ENCODE peak calls at places on chromosomes 16 and 17, in eight cellular contexts. L, N, E, R, W, P, M and Y are unnamed samples.

GRCh38 chr17:63831505-63831904 is 4.0 kb upstream of the FTSJ3 start:
- DNase-seq in N (no peak), W (no peak), M (no peak), R (no peak), L (no peak), E (no peak), P (no peak), Y (no peak)

GRCh38 chr17:65455972-65456343 is 105.5 kb downstream of the AXIN2 start:
- DNase-seq in L (no peak), N (peak; percentile 1), E (no peak), M (peak; percentile 35), R (peak; percentile 21), W (no peak), P (peak; percentile 61), Y (no peak)

GRCh38 chr16:25501530-25502255 is 190.1 kb upstream of the HS3ST4 start:
- DNase-seq in L (no peak), E (no peak), R (no peak), W (no peak), P (no peak), N (no peak), M (no peak), Y (no peak)

GRCh38 chr17:43935926-43936261 is 6.4 kb downstream of the PPY start:
- DNase-seq in E (no peak), M (no peak), L (no peak), R (no peak), N (no peak), P (no peak), W (no peak), Y (no peak)

GRCh38 chr16:70407811-70408274 is 31.1 kb downstream of the ST3GAL2 start:
- DNase-seq in P (no peak), W (no peak), E (no peak), M (no peak), L (no peak), R (no peak), N (no peak), Y (no peak)

GRCh38 chr16:71712501-71712900 is 12.0 kb downstream of the PHLPP2 start:
- DNase-seq in L (no peak), W (no peak), E (no peak), R (no peak), N (no peak), P (no peak), M (no peak), Y (no peak)

GRCh38 chr17:79019260-79019630 is 4.7 kb upstream of the C1QTNF1 start:
- DNase-seq in M (no peak), N (no peak), W (no peak), E (no peak), R (no peak), P (no peak), L (no peak), Y (no peak)

GRCh38 chr17:17573912-17574311 is 17.6 kb downstream of the PEMT start:
- DNase-seq in P (no peak), M (no peak), R (no peak), W (no peak), E (no peak), N (no peak), L (no peak), Y (no peak)

GRCh38 chr17:29577778-29578211 is 9.3 kb downstream of the TP53I13 start:
- DNase-seq in W (no peak), E (no peak), N (peak; percentile 12), P (no peak), R (no peak), M (no peak), L (peak; percentile 24), Y (no peak)

GRCh38 chr17:28482551-28483199 is 9.2 kb downstream of the SLC13A2 start:
- DNase-seq in E (no peak), W (no peak), R (no peak), M (peak; percentile 87), N (no peak), L (no peak), P (no peak), Y (no peak)

GRCh38 chr17:358491-359133 is 6.0 kb upstream of the RPH3AL start:
- DNase-seq in W (no peak), L (no peak), E (no peak), P (no peak), N (no peak), R (no peak), M (no peak), Y (no peak)

GRCh38 chr17:81329279-81329926 is 34.3 kb upstream of the SLC38A10 start:
- DNase-seq in M (peak; percentile 94), W (peak; percentile 97), P (peak; percentile 98), R (peak; percentile 73), L (peak; percentile 91), E (peak; percentile 97), N (peak; percentile 92), Y (peak; percentile 54)

GRCh38 chr17:77541995-77542394 is 401.2 kb downstream of the SEC14L1 start:
- DNase-seq in M (no peak), L (no peak), W (no peak), N (no peak), P (no peak), E (no peak), R (no peak), Y (no peak)

GRCh38 chr17:76071497-76072148 is 694 bp downstream of the SRP68 start:
- DNase-seq in W (no peak), E (no peak), L (no peak), M (no peak), N (no peak), R (no peak), P (no peak), Y (peak; percentile 37)

GRCh38 chr17:75105269-75106080 is 4.3 kb upstream of the ARMC7 start:
- DNase-seq in M (peak; percentile 77), P (peak; percentile 74), W (no peak), R (peak; percentile 75), L (peak; percentile 77), N (peak; percentile 40), E (peak; percentile 76), Y (peak; percentile 55)

GRCh38 chr17:77436058-77436442 is 295.3 kb downstream of the SEC14L1 start:
- DNase-seq in P (no peak), M (no peak), N (peak; percentile 69), R (no peak), W (no peak), L (no peak), E (peak; percentile 89), Y (no peak)

GRCh38 chr16:17312100-17312732 is 158.5 kb downstream of the XYLT1 start:
- DNase-seq in W (peak; percentile 94), N (no peak), L (peak; percentile 44), E (no peak), R (peak; percentile 76), M (peak; percentile 89), P (no peak), Y (no peak)

GRCh38 chr17:40564195-40564882 is 933 bp downstream of the CCR7 start:
- DNase-seq in P (no peak), L (no peak), E (no peak), W (no peak), N (no peak), M (no peak), R (no peak), Y (no peak)

GRCh38 chr17:72338847-72339790 is 218.3 kb downstream of the SOX9 start:
- DNase-seq in L (peak; percentile 97), W (no peak), E (peak; percentile 25), R (peak; percentile 49), N (peak; percentile 97), P (peak; percentile 67), M (peak; percentile 17), Y (no peak)

GRCh38 chr16:30380801-30381208 is 1.6 kb downstream of the SEPTIN1 start:
- DNase-seq in M (no peak), W (no peak), N (no peak), P (no peak), L (no peak), R (no peak), E (no peak), Y (no peak)
- H3K4me1 ChIP-seq in M (peaks cover 20% of the 10 kb centered on the region), W (peaks cover 19% of the 10 kb centered on the region), N (peaks cover 7% of the 10 kb centered on the region), P (peaks cover 15% of the 10 kb centered on the region), L (peaks cover 19% of the 10 kb centered on the region), R (no peaks in the 10 kb centered on the region), E (peaks cover 8% of the 10 kb centered on the region), Y (peaks cover 13% of the 10 kb centered on the region)

DNA sequence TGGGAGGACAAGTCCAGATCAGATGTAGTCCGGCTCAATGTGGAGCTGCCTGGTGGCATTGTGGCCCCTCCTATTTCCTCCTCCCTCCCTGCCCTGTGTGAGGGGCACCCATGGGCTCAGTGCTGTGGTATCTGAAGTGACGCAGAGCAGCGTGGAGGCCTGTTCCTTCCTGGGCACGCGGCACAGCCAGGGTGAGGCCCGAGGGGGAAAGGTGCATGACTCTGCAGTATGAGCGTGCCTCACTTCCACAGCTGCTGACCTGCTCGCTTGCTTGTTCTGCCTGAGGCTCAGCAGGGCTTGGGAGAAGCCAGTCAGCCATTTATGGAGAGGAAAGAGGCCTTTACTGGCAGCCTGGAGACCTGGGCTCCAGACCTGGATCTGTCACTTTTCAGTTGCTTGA is 11.7 kb downstream of the TMEM238L start:
- DNase-seq in E (no peak), P (no peak), N (no peak), R (no peak), W (no peak), M (peak; percentile 58), L (no peak), Y (no peak)
- H3K4me1 ChIP-seq in E (no peaks in the 10 kb centered on the region), P (no peaks in the 10 kb centered on the region), N (no peaks in the 10 kb centered on the region), R (no peaks in the 10 kb centered on the region), W (no peaks in the 10 kb centered on the region), M (peaks cover 19% of the 10 kb centered on the region), L (no peaks in the 10 kb centered on the region), Y (peaks cover 7% of the 10 kb centered on the region)

GRCh38 chr16:58123896-58124600 is 5.1 kb downstream of the CFAP20 start:
- DNase-seq in E (no peak), N (no peak), W (no peak), R (no peak), L (no peak), M (no peak), P (no peak), Y (no peak)

GRCh38 chr16:58125781-58126335 is 3.3 kb downstream of the CFAP20 start:
- DNase-seq in E (no peak), L (no peak), M (no peak), P (no peak), W (no peak), N (no peak), R (no peak), Y (no peak)

GRCh38 chr16:58126451-58126968 is 2.7 kb downstream of the CFAP20 start:
- DNase-seq in E (no peak), P (no peak), N (no peak), L (no peak), W (no peak), M (no peak), R (no peak), Y (no peak)

GRCh38 chr16:58124601-58124915 is 4.6 kb downstream of the CFAP20 start:
- DNase-seq in N (peak; percentile 76), L (no peak), E (no peak), P (no peak), M (no peak), W (no peak), R (no peak), Y (no peak)

GRCh38 chr16:58125041-58125440 is 4.1 kb downstream of the CFAP20 start:
- DNase-seq in E (no peak), N (no peak), M (no peak), W (no peak), R (no peak), P (no peak), L (no peak), Y (no peak)
- H3K4me1 ChIP-seq in E (peaks cover 24% of the 10 kb centered on the region), N (peaks cover 25% of the 10 kb centered on the region), M (peaks cover 53% of the 10 kb centered on the region), W (peaks cover 69% of the 10 kb centered on the region), R (peaks cover 36% of the 10 kb centered on the region), P (peaks cover 50% of the 10 kb centered on the region), L (peaks cover 51% of the 10 kb centered on the region), Y (peaks cover 52% of the 10 kb centered on the region)

DNA sequence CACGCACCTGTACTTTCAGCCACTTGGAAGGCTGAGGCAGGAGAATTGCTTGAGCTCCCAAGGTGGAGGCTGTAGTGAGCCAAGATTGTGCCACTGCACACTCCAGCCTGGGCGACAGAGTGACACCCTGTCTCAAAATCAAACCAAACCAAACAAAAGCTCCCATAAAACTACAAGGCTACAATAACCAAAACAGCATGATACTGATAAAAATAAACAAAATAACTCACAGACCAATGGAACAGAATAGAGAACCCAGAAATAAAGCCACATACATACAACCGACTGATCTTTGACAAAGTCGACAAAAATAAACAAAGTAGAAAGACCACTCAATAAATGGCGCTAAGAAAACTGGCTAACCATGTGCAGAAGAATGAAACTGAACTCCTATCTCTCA is 37.2 kb downstream of the BRD7 start:
- DNase-seq in W (no peak), E (no peak), R (no peak), N (no peak), P (no peak), L (no peak), M (no peak), Y (no peak)
- H3K4me1 ChIP-seq in W (peaks cover 35% of the 10 kb centered on the region), E (no peaks in the 10 kb centered on the region), R (no peaks in the 10 kb centered on the region), N (peaks cover 13% of the 10 kb centered on the region), P (peaks cover 14% of the 10 kb centered on the region), L (no peaks in the 10 kb centered on the region), M (peaks cover 11% of the 10 kb centered on the region), Y (no peaks in the 10 kb centered on the region)